ENCODE peak calls at places on chromosomes 4 and X, in four cellular contexts. N, I, P and V are unnamed samples.

GRCh38 chr4:19382993-19383392 is 868.7 kb upstream of the SLIT2 start:
- DNase-seq in N (no peak), I (no peak), P (no peak), V (no peak)

GRCh38 chr4:164350086-164350485 is 403.8 kb upstream of the SMIM31 start:
- DNase-seq in N (no peak), I (no peak), P (no peak), V (no peak)

GRCh38 chr4:8248091-8248490 is 21.5 kb upstream of the HTRA3 start:
- DNase-seq in N (no peak), I (no peak), P (no peak), V (no peak)

GRCh38 chr4:13599159-13599558 is 28.4 kb downstream of the BOD1L1 start:
- DNase-seq in N (no peak), I (no peak), P (no peak), V (no peak)

GRCh38 chr4:76767983-76768382 is 130.0 kb downstream of the SOWAHB start:
- DNase-seq in N (no peak), I (no peak), P (no peak), V (no peak)

GRCh38 chr4:173521474-173522159 is 8.4 kb downstream of the HAND2 start:
- DNase-seq in N (peak), I (no peak), P (no peak), V (no peak)

GRCh38 chrX:154446430-154446829 is 2.5 kb downstream of the FAM50A start:
- DNase-seq in N (no peak), I (no peak), P (no peak), V (no peak)

GRCh38 chrX:130728208-130728607 is 174.8 kb downstream of the ENOX2 start:
- DNase-seq in N (no peak), I (no peak), P (no peak), V (no peak)

GRCh38 chr4:102392033-102392744 is 46.9 kb upstream of the SLC39A8 start:
- DNase-seq in N (no peak), I (no peak), P (no peak), V (no peak)

GRCh38 chrX:103233263-103233662 is 18.4 kb downstream of the BEX4 start:
- DNase-seq in N (no peak), I (no peak), P (no peak), V (no peak)

GRCh38 chr4:73707918-73708577 is 32.3 kb upstream of the CXCL8 start:
- DNase-seq in N (peak), I (no peak), P (no peak), V (no peak)

GRCh38 chr4:176261481-176261880 is 7.5 kb downstream of the ASB5 start:
- DNase-seq in N (no peak), I (no peak), P (no peak), V (no peak)

GRCh38 chrX:25524150-25524549 is 508.4 kb upstream of the ARX start:
- DNase-seq in N (no peak), I (no peak), P (no peak), V (no peak)

GRCh38 chrX:10847333-10847732 is 226.9 kb upstream of the MID1 start:
- DNase-seq in N (no peak), I (no peak), P (no peak), V (no peak)

GRCh38 chrX:23898412-23898959 is 9.3 kb downstream of the APOO start:
- DNase-seq in N (no peak), I (no peak), P (no peak), V (no peak)

GRCh38 chrX:134599173-134599914 is 58.9 kb downstream of the PLAC1 start:
- DNase-seq in N (no peak), I (peak), P (no peak), V (no peak)

GRCh38 chrX:1717326-1717725 is 102.5 kb downstream of the ASMT start:
- DNase-seq in N (no peak), I (no peak), P (no peak), V (peak)

GRCh38 chrX:155028749-155029360 is 2.2 kb downstream of the FUNDC2 start:
- DNase-seq in N (no peak), I (no peak), P (no peak), V (no peak)

GRCh38 chrX:73847991-73848390 is 285.0 kb downstream of the CHIC1 start:
- DNase-seq in N (no peak), I (no peak), P (no peak), V (no peak)

GRCh38 chrX:46502848-46503247 is 42.4 kb downstream of the ZNF674 start:
- DNase-seq in N (no peak), I (no peak), P (no peak), V (no peak)

GRCh38 chr4:8761167-8761823 is 110.3 kb downstream of the HMX1 start:
- DNase-seq in N (peak), I (no peak), P (no peak), V (no peak)

GRCh38 chr4:184471872-184472539 is 2.3 kb downstream of the IRF2 start:
- DNase-seq in N (no peak), I (no peak), P (no peak), V (no peak)

GRCh38 chrX:94302446-94302845 is 628.4 kb downstream of the FAM133A start:
- DNase-seq in N (no peak), I (no peak), P (no peak), V (no peak)

GRCh38 chrX:68632491-68632890 is 15.0 kb upstream of the STARD8 start:
- DNase-seq in N (no peak), I (no peak), P (no peak), V (no peak)

GRCh38 chr4:35516102-35516501 is 728.2 kb downstream of the ARAP2 start:
- DNase-seq in N (no peak), I (no peak), P (no peak), V (no peak)